ENCODE peak calls at places on chromosome 11, in ten cellular contexts. K is GM12865, M is adipocyte, T is amygdala, S is HEK293T, P is GM13977, B is T-helper 17 cell, G is glomerular endothelial cell, N is HFF-Myc, R is left lung. E is an unnamed sample.

GRCh38 chr11:68028802-68029475 is 1.5 kb upstream of the NDUFS8 start:
- DNase-seq in K (no peak), M (no peak), T (no peak), S (no peak), P (no peak), B (no peak), G (no peak), N (no peak), R (no peak), E (peak; percentile 64)

GRCh38 chr11:110355011-110355744 is 58.8 kb upstream of the RDX start:
- DNase-seq in K (no peak), M (no peak), T (no peak), S (peak; percentile 19), P (no peak), B (no peak), G (no peak), N (no peak), R (no peak), E (no peak)

GRCh38 chr11:134951305-134951700 is 539.3 kb upstream of the B3GAT1 start:
- DNase-seq in K (no peak), M (peak; percentile 74), T (peak; percentile 39), S (no peak), P (no peak), B (no peak), G (no peak), N (no peak), R (no peak), E (peak; percentile 76)

GRCh38 chr11:117930668-117931330 is 1.6 kb upstream of the TMPRSS13 start:
- DNase-seq in K (peak; percentile 42), M (no peak), T (no peak), S (no peak), P (no peak), B (no peak), G (no peak), N (no peak), R (no peak), E (no peak)

GRCh38 chr11:117932987-117933386 is 3.8 kb upstream of the TMPRSS13 start:
- DNase-seq in K (no peak), M (no peak), T (no peak), S (no peak), P (no peak), B (no peak), G (no peak), N (no peak), R (no peak), E (no peak)

GRCh38 chr11:62544521-62545436 is 1.8 kb downstream of the AHNAK start:
- DNase-seq in K (peak; percentile 55), M (peak; percentile 58), T (no peak), S (peak; percentile 33), P (peak; percentile 67), B (no peak), G (no peak), N (no peak), R (no peak), E (peak; percentile 50)

GRCh38 chr11:45391168-45391850 is 105.2 kb upstream of the SYT13 start:
- DNase-seq in K (no peak), M (no peak), T (no peak), S (no peak), P (no peak), B (no peak), G (no peak), N (no peak), R (peak; percentile 47), E (no peak)

GRCh38 chr11:102546923-102547471 is 16.4 kb upstream of the MMP7 start:
- DNase-seq in K (peak; percentile 81), M (no peak), T (no peak), S (no peak), P (no peak), B (no peak), G (no peak), N (no peak), R (no peak), E (peak; percentile 41)

GRCh38 chr11:28383471-28383870 is 275.3 kb downstream of the METTL15 start:
- DNase-seq in K (no peak), M (peak; percentile 11), T (no peak), S (no peak), P (no peak), B (no peak), G (no peak), N (no peak), R (no peak), E (no peak)

GRCh38 chr11:119863811-119864601 is 135.0 kb upstream of the NECTIN1 start:
- DNase-seq in K (no peak), M (no peak), T (no peak), S (no peak), P (no peak), B (no peak), G (no peak), N (no peak), R (no peak), E (no peak)

GRCh38 chr11:92393218-92393617 is 168.6 kb downstream of the FAT3 start:
- DNase-seq in K (no peak), M (no peak), T (no peak), S (no peak), P (no peak), B (no peak), G (no peak), N (no peak), R (no peak), E (no peak)

GRCh38 chr11:101618691-101619090 is 34.9 kb upstream of the TRPC6 start:
- DNase-seq in K (no peak), M (peak; percentile 20), T (no peak), S (no peak), P (no peak), B (no peak), G (no peak), N (peak; percentile 49), R (no peak), E (no peak)

GRCh38 chr11:26905368-26905767 is 88.5 kb upstream of the FIBIN start:
- DNase-seq in K (peak; percentile 28), M (peak; percentile 54), T (no peak), S (no peak), P (no peak), B (no peak), G (no peak), N (peak; percentile 47), R (no peak), E (peak; percentile 8)

GRCh38 chr11:12482839-12483238 is 105.5 kb downstream of the PARVA start:
- DNase-seq in K (no peak), M (no peak), T (no peak), S (no peak), P (no peak), B (no peak), G (no peak), N (no peak), R (no peak), E (no peak)

GRCh38 chr11:132872223-132872622 is 660.1 kb downstream of the OPCML start:
- DNase-seq in K (no peak), M (no peak), T (no peak), S (no peak), P (no peak), B (no peak), G (no peak), N (no peak), R (peak; percentile 37), E (no peak)

GRCh38 chr11:74025467-74026166 is 16.7 kb upstream of the UCP3 start:
- DNase-seq in K (no peak), M (no peak), T (no peak), S (no peak), P (no peak), B (no peak), G (no peak), N (no peak), R (no peak), E (peak; percentile 41)

GRCh38 chr11:64994318-64994717 is 2.5 kb downstream of the BATF2 start:
- DNase-seq in K (no peak), M (no peak), T (no peak), S (no peak), P (no peak), B (no peak), G (no peak), N (no peak), R (no peak), E (no peak)

GRCh38 chr11:120316880-120317688 is 8.0 kb upstream of the TLCD5 start:
- DNase-seq in K (no peak), M (no peak), T (no peak), S (no peak), P (no peak), B (no peak), G (no peak), N (no peak), R (peak; percentile 79), E (no peak)

GRCh38 chr11:83521647-83522596 is 235.8 kb upstream of the CCDC90B start:
- DNase-seq in K (peak; percentile 23), M (no peak), T (no peak), S (peak; percentile 10), P (no peak), B (no peak), G (no peak), N (no peak), R (no peak), E (peak; percentile 16)

GRCh38 chr11:131954146-131954545 is 583.7 kb downstream of the NTM start:
- DNase-seq in K (no peak), M (no peak), T (no peak), S (no peak), P (no peak), B (no peak), G (no peak), N (no peak), R (no peak), E (no peak)

GRCh38 chr11:20611892-20612291 is 12.5 kb downstream of the SLC6A5 start:
- DNase-seq in K (no peak), M (no peak), T (no peak), S (no peak), P (no peak), B (no peak), G (no peak), N (no peak), R (no peak), E (peak; percentile 13)

GRCh38 chr11:1553808-1554594 is 18.1 kb downstream of the DUSP8 start:
- DNase-seq in K (no peak), M (no peak), T (no peak), S (no peak), P (no peak), B (no peak), G (no peak), N (no peak), R (peak; percentile 92), E (no peak)

GRCh38 chr11:69563946-69564780 is 76.8 kb upstream of the CCND1 start:
- DNase-seq in K (no peak), M (no peak), T (no peak), S (no peak), P (no peak), B (no peak), G (no peak), N (no peak), R (no peak), E (no peak)

GRCh38 chr11:2761131-2762030 is 61.6 kb upstream of the KCNQ1OT1 start:
- DNase-seq in K (no peak), M (no peak), T (no peak), S (no peak), P (no peak), B (no peak), G (no peak), N (no peak), R (peak; percentile 62), E (no peak)

GRCh38 chr11:82720267-82720666 is 13.4 kb downstream of the FAM181B start:
- DNase-seq in K (no peak), M (no peak), T (no peak), S (no peak), P (no peak), B (no peak), G (no peak), N (no peak), R (no peak), E (no peak)

GRCh38 chr11:77038029-77038824 is 4.0 kb downstream of the B3GNT6 start:
- DNase-seq in K (no peak), M (no peak), T (no peak), S (no peak), P (no peak), B (no peak), G (no peak), N (no peak), R (no peak), E (peak; percentile 72)

GRCh38 chr11:12284321-12285050 is 92.9 kb upstream of the PARVA start:
- DNase-seq in K (no peak), M (peak; percentile 67), T (no peak), S (no peak), P (no peak), B (no peak), G (no peak), N (peak; percentile 50), R (no peak), E (peak; percentile 78)

GRCh38 chr11:77193167-77193566 is 65.1 kb downstream of the MYO7A start:
- DNase-seq in K (no peak), M (no peak), T (no peak), S (no peak), P (no peak), B (no peak), G (no peak), N (no peak), R (no peak), E (no peak)